ENCODE peak calls at places on chromosomes 4 and X, in six cellular contexts. C is GM12878, H is GM12892, L is K562, M is HepG2, S is H1. Z is an unnamed sample.

GRCh38 chrX:1673337-1673736 is 58.5 kb downstream of the ASMT start:
- DNase-seq in C (no peak), H (no peak), L (peak; percentile 19), M (peak; percentile 27), S (peak; percentile 79), Z (no peak)

GRCh38 chrX:152898442-152898841 is 575 bp downstream of the ZNF185 start:
- DNase-seq in C (no peak), H (no peak), L (no peak), M (no peak), S (no peak), Z (no peak)

GRCh38 chr4:151408630-151409469 is at the start of gene FHIP1A:
- DNase-seq in C (no peak), H (peak; percentile 66), L (peak; percentile 90), M (peak; percentile 86), S (peak; percentile 95), Z (peak; percentile 75)

GRCh38 chr4:103424853-103425252 is 226.7 kb upstream of the CENPE start:
- DNase-seq in C (no peak), H (no peak), L (no peak), M (peak; percentile 71), S (no peak), Z (no peak)

GRCh38 chr4:4647041-4647440 is 105.2 kb upstream of the STX18 start:
- DNase-seq in C (no peak), H (no peak), L (no peak), M (no peak), S (no peak), Z (no peak)

GRCh38 chrX:74535633-74536141 is 78.7 kb downstream of the RLIM start:
- DNase-seq in C (no peak), H (peak; percentile 35), L (peak; percentile 12), M (peak; percentile 1), S (peak; percentile 60), Z (no peak)

GRCh38 chr4:122716825-122717448 is 15.6 kb upstream of the BBS12 start:
- DNase-seq in C (no peak), H (peak; percentile 41), L (peak; percentile 81), M (peak; percentile 50), S (peak; percentile 69), Z (peak; percentile 46)

GRCh38 chr4:81375745-81376144 is 96.0 kb downstream of the RASGEF1B start:
- DNase-seq in C (no peak), H (no peak), L (peak; percentile 17), M (no peak), S (peak; percentile 55), Z (no peak)

GRCh38 chr4:128684031-128684430 is 125.5 kb upstream of the JADE1 start:
- DNase-seq in C (no peak), H (no peak), L (no peak), M (no peak), S (no peak), Z (no peak)

GRCh38 chrX:65406532-65406931 is 128.1 kb downstream of the LAS1L start:
- DNase-seq in C (no peak), H (no peak), L (no peak), M (no peak), S (peak; percentile 49), Z (no peak)

GRCh38 chr4:3372933-3373465 is 68.8 kb upstream of the HGFAC start:
- DNase-seq in C (peak; percentile 37), H (no peak), L (no peak), M (no peak), S (no peak), Z (peak; percentile 70)

GRCh38 chrX:41923925-41924693 is 755 bp upstream of the CASK start:
- DNase-seq in C (no peak), H (no peak), L (peak; percentile 7), M (no peak), S (no peak), Z (no peak)

GRCh38 chr4:99593781-99594636 is 19.4 kb downstream of the MTTP start:
- DNase-seq in C (no peak), H (no peak), L (no peak), M (no peak), S (no peak), Z (no peak)

GRCh38 chr4:181030961-181031360 is 1212.2 kb upstream of the TENM3 start:
- DNase-seq in C (no peak), H (no peak), L (no peak), M (no peak), S (no peak), Z (no peak)

GRCh38 chr4:25943312-25943711 is 29.3 kb downstream of the SMIM20 start:
- DNase-seq in C (no peak), H (no peak), L (no peak), M (no peak), S (no peak), Z (no peak)

GRCh38 chr4:22670953-22671352 is 21.8 kb upstream of the GBA3 start:
- DNase-seq in C (no peak), H (no peak), L (no peak), M (no peak), S (no peak), Z (no peak)

GRCh38 chr4:158090323-158090722 is 82.5 kb downstream of the GASK1B start:
- DNase-seq in C (no peak), H (no peak), L (no peak), M (no peak), S (no peak), Z (no peak)

GRCh38 chr4:77697860-77698599 is 92.4 kb downstream of the CXCL13 start:
- DNase-seq in C (no peak), H (no peak), L (no peak), M (peak; percentile 34), S (no peak), Z (no peak)

GRCh38 chrX:136141569-136141968 is 5.8 kb upstream of the FHL1 start:
- DNase-seq in C (no peak), H (no peak), L (no peak), M (no peak), S (no peak), Z (no peak)

GRCh38 chr4:85968945-85969830 is 390.7 kb downstream of the MAPK10 start:
- DNase-seq in C (no peak), H (no peak), L (peak; percentile 21), M (peak; percentile 33), S (no peak), Z (no peak)

GRCh38 chr4:86521373-86521969 is 72.6 kb upstream of the PTPN13 start:
- DNase-seq in C (no peak), H (no peak), L (no peak), M (no peak), S (no peak), Z (no peak)

GRCh38 chrX:55908685-55909212 is 191.2 kb downstream of the RRAGB start:
- DNase-seq in C (no peak), H (no peak), L (peak; percentile 3), M (no peak), S (peak; percentile 46), Z (no peak)

GRCh38 chrX:12789976-12790375 is 1.2 kb upstream of the PRPS2 start:
- DNase-seq in C (no peak), H (no peak), L (no peak), M (no peak), S (no peak), Z (no peak)

GRCh38 chr4:73895201-73896177 is 26.3 kb downstream of the CXCL1 start:
- DNase-seq in C (no peak), H (no peak), L (no peak), M (no peak), S (no peak), Z (no peak)

GRCh38 chr4:94208268-94208667 is 603 bp downstream of the SMARCAD1 start:
- DNase-seq in C (no peak), H (no peak), L (no peak), M (no peak), S (no peak), Z (no peak)

GRCh38 chr4:94202769-94203168 is 4.9 kb upstream of the SMARCAD1 start:
- DNase-seq in C (no peak), H (no peak), L (no peak), M (no peak), S (no peak), Z (no peak)

GRCh38 chr4:94208918-94209317 is 1.3 kb downstream of the SMARCAD1 start:
- DNase-seq in C (no peak), H (no peak), L (no peak), M (no peak), S (no peak), Z (no peak)

GRCh38 chr4:94207469-94208224 is at the start of gene SMARCAD1:
- DNase-seq in C (peak; percentile 76), H (peak; percentile 54), L (peak; percentile 86), M (peak; percentile 91), S (peak; percentile 88), Z (peak; percentile 65)
- TF ChIP-seq POLR2A in C (peak; percentile 89), H (peak; percentile 89), L (peak; percentile 93), M (peak; percentile 70), S (peak; percentile 95), Z (peak; percentile 83)

GRCh38 chr4:138609943-138610350 is 367.8 kb upstream of the SLC7A11 start:
- DNase-seq in C (no peak), H (no peak), L (no peak), M (no peak), S (no peak), Z (no peak)
- TF ChIP-seq TAF1 in C (no peak), H (no peak), L (no peak), M (no peak), S (no peak), Z (no peak)

GRCh38 chr4:107719927-107720722 is at the start of gene PAPSS1:
- DNase-seq in C (peak; percentile 81), H (peak; percentile 71), L (peak; percentile 93), M (peak; percentile 93), S (peak; percentile 96), Z (peak; percentile 75)
- TF ChIP-seq POLR2A in C (peak; percentile 75), H (peak; percentile 56), L (peak; percentile 79), M (peak; percentile 62), S (peak; percentile 59), Z (peak; percentile 48)

GRCh38 chrX:72142931-72143709 is 11.4 kb upstream of the RTL5 start:
- DNase-seq in C (no peak), H (no peak), L (no peak), M (no peak), S (no peak), Z (no peak)

GRCh38 chrX:72145181-72145580 is 13.5 kb upstream of the RTL5 start:
- DNase-seq in C (no peak), H (no peak), L (no peak), M (no peak), S (no peak), Z (no peak)

GRCh38 chrX:72139538-72139937 is 7.8 kb upstream of the RTL5 start:
- DNase-seq in C (no peak), H (no peak), L (no peak), M (no peak), S (no peak), Z (no peak)

GRCh38 chrX:72141372-72142004 is 9.8 kb upstream of the RTL5 start:
- DNase-seq in C (no peak), H (no peak), L (no peak), M (no peak), S (no peak), Z (no peak)

DNA sequence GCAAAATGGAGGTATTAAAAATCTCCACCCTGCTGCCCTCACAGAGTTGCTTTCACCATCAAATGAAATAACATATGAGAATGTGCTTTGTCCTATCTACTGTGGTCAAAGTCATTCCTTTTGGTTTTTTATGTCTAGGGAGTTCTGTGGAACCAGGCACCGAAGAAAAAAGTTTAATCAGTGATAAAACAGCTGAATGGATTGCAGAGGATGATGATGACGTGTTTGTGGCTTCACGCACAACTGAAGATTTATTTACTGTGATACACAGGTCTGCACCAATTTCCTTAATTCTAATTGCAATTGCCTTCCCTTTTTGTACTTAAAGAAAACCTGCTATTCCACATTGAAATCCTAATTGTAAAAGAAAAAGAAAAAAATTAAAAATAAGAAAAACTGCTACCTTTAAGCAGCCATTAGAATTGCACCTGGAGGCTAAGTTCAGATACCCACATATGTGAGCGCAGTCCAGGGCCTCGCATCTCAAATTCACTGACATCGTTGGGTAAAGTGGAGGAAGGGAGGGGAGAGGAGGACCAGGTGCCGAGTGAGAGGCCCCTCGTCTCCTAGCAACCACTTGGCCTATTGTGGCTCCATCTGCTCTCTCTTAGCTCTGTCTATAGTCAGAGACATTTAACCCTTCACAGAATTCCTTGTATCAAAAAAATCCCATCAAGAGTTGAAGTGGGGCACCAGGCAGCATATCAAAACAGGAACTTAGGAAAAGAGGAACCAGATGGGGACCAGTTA is 10.6 kb upstream of the RTL5 start:
- DNase-seq in C (no peak), H (no peak), L (no peak), M (no peak), S (no peak), Z (no peak)
- TF ChIP-seq TAF1 in C (no peak), H (no peak), L (no peak), M (no peak), S (no peak), Z (no peak)